ENCODE peak calls at places on chromosomes 4 and X, in four cellular contexts. S is HCT116, O is HepG2, M is GM12878. R is an unnamed sample.

GRCh38 chr4:107977966-107978705 is 11.6 kb upstream of the HADH start:
- DNase-seq in M (no peak), S (no peak), O (no peak), R (no peak)

GRCh38 chr4:77220841-77221613 is 64.0 kb downstream of the CCNG2 start:
- DNase-seq in S (no peak), M (no peak), O (no peak), R (peak; percentile 10)

GRCh38 chr4:188372856-188373255 is 233.6 kb downstream of the TRIML1 start:
- DNase-seq in O (peak; percentile 25), S (peak; percentile 67), M (no peak), R (no peak)

GRCh38 chrX:1576201-1577101 is 15.0 kb upstream of the AKAP17A start:
- DNase-seq in M (no peak), S (no peak), O (no peak), R (no peak)

GRCh38 chr4:122668241-122668640 is 47.4 kb upstream of the IL21 start:
- DNase-seq in M (no peak), S (no peak), O (no peak), R (no peak)

GRCh38 chr4:59044316-59044715 is 1934.1 kb upstream of the IGFBP7 start:
- DNase-seq in S (no peak), M (no peak), O (no peak), R (no peak)

GRCh38 chr4:95546866-95547707 is 1.7 kb downstream of the UNC5C start:
- DNase-seq in S (no peak), O (no peak), M (no peak), R (no peak)

GRCh38 chrX:70353524-70353923 is 63.6 kb downstream of the KIF4A start:
- DNase-seq in S (no peak), M (no peak), O (no peak), R (no peak)

GRCh38 chr4:33494150-33494549 is 2750.2 kb downstream of the ARAP2 start:
- DNase-seq in S (no peak), M (no peak), O (no peak), R (no peak)

GRCh38 chr4:32106767-32107166 is 1386.6 kb downstream of the PCDH7 start:
- DNase-seq in M (no peak), S (no peak), O (no peak), R (no peak)

GRCh38 chrX:9899640-9900075 is 67.5 kb upstream of the CLDN34 start:
- DNase-seq in S (no peak), M (no peak), O (no peak), R (no peak)

GRCh38 chr4:10114147-10114546 is 2.5 kb downstream of the WDR1 start:
- DNase-seq in S (no peak), O (no peak), M (no peak), R (no peak)

GRCh38 chr4:25020240-25020639 is 10.5 kb downstream of the LGI2 start:
- DNase-seq in M (no peak), O (no peak), S (no peak), R (no peak)

GRCh38 chr4:122673252-122673651 is 52.4 kb upstream of the IL21 start:
- DNase-seq in O (no peak), M (no peak), S (no peak), R (no peak)

GRCh38 chr4:10084651-10085320 is 31.8 kb downstream of the WDR1 start:
- DNase-seq in M (no peak), S (no peak), O (no peak), R (no peak)

GRCh38 chr4:2364654-2365053 is 53.8 kb downstream of the ZFYVE28 start:
- DNase-seq in S (no peak), O (no peak), M (no peak), R (peak; percentile 78)

GRCh38 chrX:108070891-108071290 is 20.5 kb downstream of the PSMD10 start:
- DNase-seq in M (no peak), S (no peak), O (no peak), R (no peak)

GRCh38 chr4:53994382-53994781 is 70.0 kb downstream of the CHIC2 start:
- DNase-seq in S (no peak), O (no peak), M (no peak), R (no peak)

GRCh38 chr4:86338989-86339388 is 20.9 kb downstream of the MAPK10 start:
- DNase-seq in O (no peak), S (peak; percentile 13), M (no peak), R (no peak)

GRCh38 chr4:133150643-133151300 is 1.7 kb downstream of the PCDH10 start:
- DNase-seq in M (no peak), O (no peak), S (no peak), R (no peak)

GRCh38 chrX:84240848-84241565 is 53.0 kb upstream of the RPS6KA6 start:
- DNase-seq in O (no peak), M (no peak), S (no peak), R (no peak)

GRCh38 chr4:173517781-173518371 is 12.2 kb downstream of the HAND2 start:
- DNase-seq in M (no peak), S (no peak), O (no peak), R (no peak)

GRCh38 chrX:82648062-82648461 is 860.0 kb upstream of the POU3F4 start:
- DNase-seq in M (no peak), O (no peak), S (no peak), R (no peak)

GRCh38 chr4:165682621-165683020 is 190.4 kb upstream of the TLL1 start:
- DNase-seq in S (no peak), M (no peak), O (no peak), R (no peak)

GRCh38 chr4:56261027-56261426 is 126.3 kb downstream of the AASDH start:
- DNase-seq in M (peak; percentile 2), S (no peak), O (no peak), R (no peak)

GRCh38 chr4:156676116-156676851 is 295.3 kb downstream of the PDGFC start:
- DNase-seq in O (no peak), S (no peak), M (no peak), R (no peak)

GRCh38 chr4:66275381-66276060 is 605.2 kb upstream of the EPHA5 start:
- DNase-seq in O (no peak), S (no peak), M (no peak), R (no peak)

GRCh38 chr4:43339435-43339834 is 446.9 kb downstream of the GRXCR1 start:
- DNase-seq in S (no peak), M (no peak), O (no peak), R (no peak)

GRCh38 chrX:153944140-153944799 is at the start of gene RENBP:
- DNase-seq in S (no peak), M (no peak), O (no peak), R (peak; percentile 77)

GRCh38 chr4:24975505-24975904 is 55.2 kb downstream of the LGI2 start:
- DNase-seq in S (no peak), M (no peak), O (no peak), R (no peak)

GRCh38 chr4:110049951-110050925 is 137.6 kb downstream of the EGF start:
- DNase-seq in S (peak; percentile 8), O (peak; percentile 30), M (peak; percentile 8), R (peak; percentile 65)

GRCh38 chr4:15162465-15163283 is 160.4 kb downstream of the CPEB2 start:
- DNase-seq in O (peak; percentile 15), M (no peak), S (no peak), R (peak; percentile 27)

GRCh38 chr4:122710434-122711308 is 21.8 kb upstream of the BBS12 start:
- DNase-seq in O (no peak), S (no peak), M (no peak), R (no peak)

GRCh38 chr4:85094735-85095134 is 128.2 kb upstream of the WDFY3 start:
- DNase-seq in O (no peak), M (no peak), S (no peak), R (no peak)

DNA sequence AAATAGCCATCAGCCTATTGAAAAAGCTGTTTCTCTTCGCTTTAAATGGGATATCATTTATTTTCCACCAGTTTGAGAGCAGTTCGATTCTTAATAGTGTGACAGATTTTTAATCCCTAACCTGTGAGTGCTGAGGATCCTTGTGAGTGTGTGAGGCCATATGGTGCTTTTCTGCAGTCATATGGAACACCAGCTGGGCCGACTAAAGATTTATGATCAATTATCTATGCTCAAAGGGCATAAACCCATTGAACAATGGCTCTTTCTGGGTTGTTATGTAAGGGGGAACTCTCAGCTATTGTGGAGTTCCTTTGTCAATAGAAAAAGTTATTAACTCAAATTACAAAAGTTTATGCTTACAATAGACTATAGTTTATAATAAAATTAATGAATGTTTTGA is 1003.6 kb downstream of the FAT4 start:
- DNase-seq in O (no peak), M (no peak), S (no peak), R (no peak)
- TF ChIP-seq SRF in O (no peak), M (no peak), S (no peak), R (no peak)

GRCh38 chr4:153394945-153395344 is 50.5 kb downstream of the MND1 start:
- DNase-seq in O (no peak), M (no peak), S (no peak), R (no peak)

GRCh38 chr4:153401501-153401900 is 57.0 kb downstream of the MND1 start:
- DNase-seq in M (no peak), O (no peak), S (no peak), R (no peak)

GRCh38 chr4:153399358-153399757 is 54.9 kb downstream of the MND1 start:
- DNase-seq in S (no peak), O (no peak), M (no peak), R (no peak)

GRCh38 chr4:153402366-153402765 is 57.9 kb downstream of the MND1 start:
- DNase-seq in M (no peak), O (no peak), S (no peak), R (no peak)

GRCh38 chr4:153398713-153399112 is 54.2 kb downstream of the MND1 start:
- DNase-seq in O (no peak), M (no peak), S (no peak), R (no peak)
- TF ChIP-seq ZBTB33 in O (no peak), M (no peak), S (no peak), R (no peak)

DNA sequence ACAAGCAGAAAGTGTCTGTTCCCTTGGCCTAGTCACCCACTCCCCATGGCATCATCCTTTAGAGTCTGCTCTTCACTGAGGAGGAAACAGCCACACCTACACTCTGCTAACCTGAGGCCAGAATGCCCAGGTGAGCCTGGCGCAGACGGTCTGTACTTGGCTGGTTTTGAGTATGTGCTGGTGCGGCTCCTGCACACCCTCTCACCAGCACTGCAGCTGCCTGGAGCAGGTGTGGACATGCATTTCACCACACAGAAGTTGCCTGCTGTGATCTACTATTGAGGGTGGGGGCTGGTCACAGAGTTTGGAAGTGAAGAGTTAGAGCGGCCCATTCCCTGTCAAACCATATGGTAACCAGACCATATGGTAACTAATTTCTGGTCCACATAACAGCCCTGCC is 39.5 kb downstream of the KANTR start:
- DNase-seq in O (no peak), S (no peak), M (no peak), R (no peak)
- TF ChIP-seq SRF in O (no peak), S (no peak), M (no peak), R (no peak)

GRCh38 chr4:138643827-138644226 is 371.8 kb upstream of the NOCT start:
- DNase-seq in O (no peak), M (no peak), S (no peak), R (no peak)

GRCh38 chr4:138644322-138644721 is 371.3 kb upstream of the NOCT start:
- DNase-seq in S (no peak), O (no peak), M (no peak), R (no peak)

GRCh38 chr4:138645289-138645688 is 370.3 kb upstream of the NOCT start:
- DNase-seq in S (no peak), O (no peak), M (no peak), R (no peak)

GRCh38 chr4:138646383-138646782 is 369.2 kb upstream of the NOCT start:
- DNase-seq in M (no peak), S (no peak), O (no peak), R (no peak)

DNA sequence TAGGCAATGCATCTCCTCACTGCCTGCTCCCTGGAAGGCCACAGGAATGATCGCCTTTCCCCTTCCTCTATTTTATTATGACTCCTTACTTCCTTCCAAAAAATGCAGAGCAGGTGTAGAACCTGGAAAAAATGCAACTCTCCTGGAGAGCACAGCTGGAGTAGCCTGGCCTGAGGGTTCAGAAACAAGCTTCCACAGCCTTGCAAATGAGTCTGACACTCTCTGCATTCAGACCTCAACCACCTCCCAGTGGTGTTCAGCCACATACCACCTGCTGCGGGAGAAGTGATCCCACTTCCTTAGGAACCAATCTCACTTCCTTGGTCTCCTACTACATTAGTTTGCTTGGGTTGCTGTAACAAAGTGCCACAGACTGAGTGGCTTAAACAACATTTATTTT is 368.1 kb upstream of the NOCT start:
- DNase-seq in O (no peak), S (no peak), M (no peak), R (no peak)
- TF ChIP-seq ZBTB33 in O (no peak), S (no peak), M (no peak), R (no peak)